ENCODE peak calls at places on chromosomes 11 and 22, in eight cellular contexts. Y is astrocyte of the spinal cord, X is thoracic aorta, Z is coronary artery, U is dorsolateral prefrontal cortex, I is neural progenitor cell, R is right lobe of liver, Q is mesothelial cell of epicardium. T is an unnamed sample.
A peak's percentile ranks its signal among the peaks of the same experiment; 100 is the strongest.

GRCh38 chr11:23406131-23406819 is 546.0 kb upstream of the CCDC179 start:
- DNase-seq in Y (no peak), X (no peak), Z (no peak), U (no peak), I (no peak), R (no peak), Q (no peak), T (no peak)

GRCh38 chr11:2423157-2424025 is 20.9 kb downstream of the TRPM5 start:
- DNase-seq in Y (no peak), X (no peak), Z (no peak), U (no peak), I (no peak), R (no peak), Q (no peak), T (no peak)

GRCh38 chr11:112784323-112785073 is 176.7 kb upstream of the NCAM1 start:
- DNase-seq in Y (peak; percentile 65), X (peak; percentile 52), Z (peak; percentile 73), U (peak; percentile 76), I (peak; percentile 39), R (peak; percentile 47), Q (peak; percentile 58), T (no peak)

GRCh38 chr11:62923634-62924411 is 2.7 kb upstream of the CHRM1 start:
- DNase-seq in Y (no peak), X (no peak), Z (no peak), U (peak; percentile 88), I (peak; percentile 81), R (no peak), Q (no peak), T (no peak)

GRCh38 chr11:131991606-131992005 is 621.2 kb downstream of the NTM start:
- DNase-seq in Y (no peak), X (no peak), Z (no peak), U (no peak), I (no peak), R (no peak), Q (no peak), T (no peak)

GRCh38 chr11:97893612-97894011 is 1127.1 kb upstream of the CNTN5 start:
- DNase-seq in Y (no peak), X (no peak), Z (no peak), U (no peak), I (no peak), R (no peak), Q (no peak), T (no peak)

GRCh38 chr11:76073716-76074115 is 132.6 kb downstream of the WNT11 start:
- DNase-seq in Y (peak; percentile 42), X (no peak), Z (no peak), U (no peak), I (no peak), R (no peak), Q (no peak), T (peak; percentile 12)

GRCh38 chr11:1936781-1937615 is 10.1 kb upstream of the MRPL23 start:
- DNase-seq in Y (no peak), X (no peak), Z (no peak), U (no peak), I (no peak), R (peak; percentile 19), Q (no peak), T (no peak)

GRCh38 chr22:28025866-28026575 is 107.0 kb upstream of the PITPNB start:
- DNase-seq in Y (no peak), X (no peak), Z (no peak), U (no peak), I (no peak), R (no peak), Q (no peak), T (no peak)

GRCh38 chr22:22111267-22111751 is 128.7 kb upstream of the TOP3B start:
- DNase-seq in Y (peak; percentile 78), X (no peak), Z (no peak), U (no peak), I (no peak), R (no peak), Q (no peak), T (peak; percentile 69)

GRCh38 chr11:58616594-58616993 is 5.9 kb upstream of the CNTF start:
- DNase-seq in Y (peak; percentile 92), X (no peak), Z (no peak), U (no peak), I (no peak), R (no peak), Q (no peak), T (peak; percentile 86)

GRCh38 chr11:120182357-120182756 is 28.5 kb upstream of the OAF start:
- DNase-seq in Y (no peak), X (no peak), Z (peak; percentile 41), U (no peak), I (peak; percentile 54), R (no peak), Q (no peak), T (no peak)

GRCh38 chr11:68347345-68347744 is 35.0 kb downstream of the LRP5 start:
- DNase-seq in Y (no peak), X (no peak), Z (no peak), U (no peak), I (no peak), R (no peak), Q (no peak), T (no peak)

GRCh38 chr11:46210133-46210636 is 67.3 kb upstream of the CREB3L1 start:
- DNase-seq in Y (peak; percentile 28), X (no peak), Z (no peak), U (no peak), I (no peak), R (no peak), Q (no peak), T (peak; percentile 51)

GRCh38 chr11:1540074-1540473 is 32.0 kb downstream of the DUSP8 start:
- DNase-seq in Y (no peak), X (no peak), Z (no peak), U (no peak), I (no peak), R (no peak), Q (no peak), T (no peak)

GRCh38 chr11:46363455-46363920 is 16.2 kb downstream of the DGKZ start:
- DNase-seq in Y (peak; percentile 53), X (no peak), Z (no peak), U (peak; percentile 92), I (no peak), R (no peak), Q (no peak), T (peak; percentile 44)

DNA sequence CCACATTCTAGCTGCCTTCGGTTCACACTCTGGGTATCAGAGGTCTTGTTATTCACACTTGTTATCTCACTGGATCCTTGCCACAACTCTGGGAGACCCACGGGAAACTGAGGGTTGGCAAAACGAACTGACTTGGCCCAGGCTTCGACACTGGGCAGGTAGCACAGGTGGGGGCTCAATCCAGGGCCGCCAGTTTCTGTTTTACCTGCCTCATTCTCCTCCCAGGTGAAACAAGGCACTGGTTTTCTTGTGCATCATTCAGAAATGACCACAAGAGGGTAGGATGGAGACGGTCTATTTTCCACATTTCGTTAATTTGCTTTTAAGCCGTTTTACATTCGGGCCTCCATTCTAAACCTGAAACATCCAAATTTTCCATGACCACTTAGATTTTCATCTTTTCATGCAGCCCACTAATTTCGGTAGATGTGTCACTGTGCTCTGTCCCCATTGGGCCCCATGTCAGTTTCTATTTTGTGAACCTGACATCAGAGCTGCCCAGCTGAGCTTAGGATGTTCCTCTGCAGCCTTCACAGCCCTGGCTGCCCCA is 108.1 kb downstream of the KIAA1671 start:
- DNase-seq in Y (no peak), X (no peak), Z (no peak), U (no peak), I (no peak), R (no peak), Q (no peak), T (no peak)
- TF ChIP-seq CTCF in Y (peak; percentile 53), X (peak; percentile 55), Z (peak; percentile 20), U (peak; percentile 8), I (peak; percentile 39), R (peak; percentile 36), Q (peak; percentile 31), T (peak; percentile 39)

GRCh38 chr11:67255864-67256263 is 10.4 kb upstream of the GRK2 start:
- DNase-seq in Y (no peak), X (no peak), Z (no peak), U (peak; percentile 37), I (no peak), R (no peak), Q (no peak), T (no peak)

GRCh38 chr11:67256477-67256876 is 9.8 kb upstream of the GRK2 start:
- DNase-seq in Y (no peak), X (no peak), Z (no peak), U (no peak), I (no peak), R (no peak), Q (no peak), T (no peak)

GRCh38 chr11:67254768-67255167 is 11.5 kb upstream of the GRK2 start:
- DNase-seq in Y (no peak), X (no peak), Z (no peak), U (no peak), I (no peak), R (no peak), Q (no peak), T (no peak)

GRCh38 chr11:67253872-67254624 is 12.2 kb upstream of the GRK2 start:
- DNase-seq in Y (no peak), X (no peak), Z (no peak), U (no peak), I (no peak), R (no peak), Q (no peak), T (no peak)

GRCh38 chr11:67255353-67255752 is 10.9 kb upstream of the GRK2 start:
- DNase-seq in Y (no peak), X (no peak), Z (no peak), U (peak; percentile 28), I (no peak), R (no peak), Q (no peak), T (no peak)
- TF ChIP-seq CTCF in Y (no peak), X (no peak), Z (no peak), U (no peak), I (no peak), R (no peak), Q (no peak), T (no peak)

GRCh38 chr11:26905368-26905767 is 88.5 kb upstream of the FIBIN start:
- DNase-seq in Y (peak; percentile 25), X (no peak), Z (no peak), U (no peak), I (peak; percentile 32), R (no peak), Q (no peak), T (peak; percentile 35)
- TF ChIP-seq CTCF in Y (no peak), X (no peak), Z (no peak), U (no peak), I (no peak), R (no peak), Q (no peak), T (no peak)

GRCh38 chr11:130089669-130090063 is 20.0 kb downstream of the APLP2 start:
- DNase-seq in Y (no peak), X (no peak), Z (no peak), U (no peak), I (no peak), R (no peak), Q (no peak), T (no peak)

GRCh38 chr11:130087294-130087926 is 17.7 kb downstream of the APLP2 start:
- DNase-seq in Y (no peak), X (no peak), Z (no peak), U (no peak), I (no peak), R (no peak), Q (no peak), T (no peak)

GRCh38 chr11:130088217-130088616 is 18.5 kb downstream of the APLP2 start:
- DNase-seq in Y (no peak), X (no peak), Z (no peak), U (no peak), I (no peak), R (no peak), Q (no peak), T (no peak)

GRCh38 chr11:130086627-130087026 is 16.9 kb downstream of the APLP2 start:
- DNase-seq in Y (no peak), X (no peak), Z (no peak), U (no peak), I (no peak), R (no peak), Q (no peak), T (no peak)

GRCh38 chr11:130088909-130089668 is 19.4 kb downstream of the APLP2 start:
- DNase-seq in Y (no peak), X (no peak), Z (no peak), U (no peak), I (peak; percentile 74), R (no peak), Q (no peak), T (no peak)
- TF ChIP-seq CTCF in Y (no peak), X (no peak), Z (no peak), U (no peak), I (no peak), R (no peak), Q (no peak), T (no peak)